ENCODE peak calls at places on chromosomes 1 and 21, in four cellular contexts. E is NCI-H2107, C is amygdala, W is NCI-H1694 treated with DMSO at 0.1 percent for 48 hours. K is an unnamed sample.

GRCh38 chr1:24886241-24886640 is 43.8 kb downstream of the RUNX3 start:
- DNase-seq in W (no peak), C (no peak), E (no peak), K (no peak)

GRCh38 chr1:166915941-166916340 is 39.9 kb upstream of the TADA1 start:
- DNase-seq in C (no peak), E (no peak), W (no peak), K (no peak)

GRCh38 chr1:35929730-35930592 is 944 bp upstream of the AGO3 start:
- DNase-seq in W (no peak), E (peak), C (peak), K (no peak)

GRCh38 chr1:154574715-154575114 is 7.1 kb downstream of the CHRNB2 start:
- DNase-seq in E (peak), W (peak), C (no peak), K (peak)

GRCh38 chr1:206900149-206900548 is 2.9 kb downstream of the IL24 start:
- DNase-seq in W (no peak), C (no peak), E (no peak), K (no peak)

GRCh38 chr1:1627261-1627841 is 4.6 kb upstream of the MMP23B start:
- DNase-seq in E (no peak), C (no peak), W (no peak), K (no peak)

GRCh38 chr1:178575611-178576331 is 62.9 kb downstream of the TEX35 start:
- DNase-seq in C (no peak), E (no peak), W (no peak), K (no peak)

GRCh38 chr21:14382835-14383595 is at the start of gene HSPA13:
- DNase-seq in W (peak), C (peak), E (peak), K (peak)

GRCh38 chr1:99662581-99663208 is 16.8 kb downstream of the PALMD start:
- DNase-seq in E (no peak), C (no peak), W (no peak), K (no peak)

GRCh38 chr1:218815076-218815475 is 358.6 kb upstream of the LYPLAL1 start:
- DNase-seq in W (no peak), E (no peak), C (no peak), K (no peak)

GRCh38 chr21:46402421-46402820 is 56.3 kb upstream of the DIP2A start:
- DNase-seq in W (no peak), E (no peak), C (no peak), K (no peak)

GRCh38 chr1:53092659-53093450 is 30.8 kb downstream of the PODN start:
- DNase-seq in E (no peak), W (no peak), C (no peak), K (no peak)

GRCh38 chr1:94627771-94628170 is 86.2 kb upstream of the F3 start:
- DNase-seq in C (no peak), W (no peak), E (no peak), K (no peak)

GRCh38 chr21:14968029-14968428 is 96.8 kb downstream of the NRIP1 start:
- DNase-seq in E (no peak), C (no peak), W (no peak), K (no peak)

GRCh38 chr1:7404046-7404742 is 366.9 kb upstream of the VAMP3 start:
- DNase-seq in C (no peak), E (no peak), W (no peak), K (no peak)

GRCh38 chr1:192518700-192519099 is 56.9 kb upstream of the RGS1 start:
- DNase-seq in C (no peak), E (no peak), W (no peak), K (no peak)

GRCh38 chr21:33406493-33406892 is 3.3 kb downstream of the IFNGR2 start:
- DNase-seq in W (no peak), E (no peak), C (no peak), K (no peak)

GRCh38 chr1:67294836-67295622 is 12.6 kb upstream of the IL12RB2 start:
- DNase-seq in W (no peak), E (no peak), C (no peak), K (no peak)

GRCh38 chr1:109268431-109269211 is 14.3 kb downstream of the PSRC1 start:
- DNase-seq in E (no peak), W (no peak), C (no peak), K (no peak)

GRCh38 chr1:202135221-202135721 is 9.3 kb downstream of the ARL8A start:
- DNase-seq in C (no peak), W (peak), E (peak), K (peak)